ENCODE peak calls at places on chromosomes 7 and 10, in five cellular contexts. One of them, this sample, is unnamed.

GRCh38 chr10:48742891-48743845 is 58.5 kb downstream of the WDFY4 start:
- DNase-seq in T-helper 9 cell: no peak
- DNase-seq in LHCN-M2: no peak
- DNase-seq in KG1: no peak
- DNase-seq in B cell: no peak
- DNase-seq in this sample: no peak

GRCh38 chr10:35339946-35340345 is 3.6 kb downstream of the CCNY start:
- DNase-seq in T-helper 9 cell: no peak
- DNase-seq in LHCN-M2: peak
- DNase-seq in B cell: no peak
- DNase-seq in KG1: no peak
- DNase-seq in this sample: no peak

GRCh38 chr10:119253433-119254174 is 46.2 kb downstream of the GRK5 start:
- DNase-seq in B cell: no peak
- DNase-seq in KG1: no peak
- DNase-seq in LHCN-M2: peak
- DNase-seq in T-helper 9 cell: no peak
- DNase-seq in this sample: peak

GRCh38 chr10:17454801-17455520 is 566 bp upstream of the ST8SIA6 start:
- DNase-seq in B cell: no peak
- DNase-seq in T-helper 9 cell: no peak
- DNase-seq in KG1: no peak
- DNase-seq in LHCN-M2: no peak
- DNase-seq in this sample: peak

GRCh38 chr7:112156412-112156811 is 49.8 kb downstream of the DOCK4 start:
- DNase-seq in LHCN-M2: no peak
- DNase-seq in KG1: no peak
- DNase-seq in B cell: no peak
- DNase-seq in T-helper 9 cell: no peak
- DNase-seq in this sample: no peak

GRCh38 chr7:52749880-52750279 is 285.6 kb upstream of the POM121L12 start:
- DNase-seq in LHCN-M2: no peak
- DNase-seq in KG1: no peak
- DNase-seq in B cell: no peak
- DNase-seq in T-helper 9 cell: no peak
- DNase-seq in this sample: no peak

GRCh38 chr7:18495412-18496335 is at the start of gene HDAC9:
- DNase-seq in B cell: peak
- DNase-seq in T-helper 9 cell: no peak
- DNase-seq in KG1: no peak
- DNase-seq in LHCN-M2: peak
- DNase-seq in this sample: no peak

GRCh38 chr7:92722541-92722940 is 113.8 kb downstream of the CDK6 start:
- DNase-seq in LHCN-M2: peak
- DNase-seq in KG1: no peak
- DNase-seq in B cell: no peak
- DNase-seq in T-helper 9 cell: no peak
- DNase-seq in this sample: no peak

GRCh38 chr10:120735773-120736371 is 115.3 kb upstream of the WDR11 start:
- DNase-seq in T-helper 9 cell: no peak
- DNase-seq in KG1: no peak
- DNase-seq in LHCN-M2: peak
- DNase-seq in B cell: no peak
- DNase-seq in this sample: peak

GRCh38 chr7:141409219-141409618 is 142.0 kb upstream of the AGK start:
- DNase-seq in KG1: no peak
- DNase-seq in B cell: no peak
- DNase-seq in LHCN-M2: no peak
- DNase-seq in T-helper 9 cell: no peak
- DNase-seq in this sample: no peak

GRCh38 chr10:8049874-8050560 is 4.5 kb upstream of the GATA3 start:
- DNase-seq in KG1: no peak
- DNase-seq in T-helper 9 cell: no peak
- DNase-seq in LHCN-M2: no peak
- DNase-seq in B cell: peak
- DNase-seq in this sample: no peak

GRCh38 chr7:44288811-44289340 is 36.5 kb downstream of the CAMK2B start:
- DNase-seq in LHCN-M2: no peak
- DNase-seq in B cell: no peak
- DNase-seq in KG1: no peak
- DNase-seq in T-helper 9 cell: no peak
- DNase-seq in this sample: no peak

GRCh38 chr10:52312999-52313349 is 1.1 kb upstream of the DKK1 start:
- DNase-seq in B cell: peak
- DNase-seq in T-helper 9 cell: no peak
- DNase-seq in LHCN-M2: no peak
- DNase-seq in KG1: no peak
- DNase-seq in this sample: no peak

GRCh38 chr10:3661271-3661670 is 123.7 kb downstream of the KLF6 start:
- DNase-seq in T-helper 9 cell: no peak
- DNase-seq in KG1: no peak
- DNase-seq in B cell: no peak
- DNase-seq in LHCN-M2: no peak
- DNase-seq in this sample: no peak

GRCh38 chr10:123891147-123892011 is at the start of gene CPXM2:
- DNase-seq in LHCN-M2: no peak
- DNase-seq in KG1: no peak
- DNase-seq in B cell: no peak
- DNase-seq in T-helper 9 cell: no peak
- DNase-seq in this sample: no peak

GRCh38 chr10:58316874-58317273 is 17.9 kb upstream of the UBE2D1 start:
- DNase-seq in B cell: no peak
- DNase-seq in KG1: no peak
- DNase-seq in T-helper 9 cell: no peak
- DNase-seq in LHCN-M2: no peak
- DNase-seq in this sample: no peak

GRCh38 chr7:112185005-112185834 is 21.0 kb downstream of the DOCK4 start:
- DNase-seq in KG1: no peak
- DNase-seq in B cell: no peak
- DNase-seq in T-helper 9 cell: no peak
- DNase-seq in LHCN-M2: no peak
- DNase-seq in this sample: no peak

GRCh38 chr10:73590881-73591577 is at the start of gene USP54:
- DNase-seq in LHCN-M2: peak
- DNase-seq in T-helper 9 cell: no peak
- DNase-seq in KG1: no peak
- DNase-seq in B cell: no peak
- DNase-seq in this sample: peak

GRCh38 chr7:100865372-100865911 is 1.7 kb upstream of the TRIP6 start:
- DNase-seq in LHCN-M2: no peak
- DNase-seq in T-helper 9 cell: no peak
- DNase-seq in B cell: peak
- DNase-seq in KG1: no peak
- DNase-seq in this sample: peak

GRCh38 chr7:98867271-98867701 is 2.5 kb downstream of the TMEM130 start:
- DNase-seq in B cell: no peak
- DNase-seq in T-helper 9 cell: no peak
- DNase-seq in KG1: no peak
- DNase-seq in LHCN-M2: no peak
- DNase-seq in this sample: no peak

GRCh38 chr7:54689394-54690058 is 69.5 kb downstream of the SEC61G start:
- DNase-seq in LHCN-M2: no peak
- DNase-seq in KG1: no peak
- DNase-seq in T-helper 9 cell: no peak
- DNase-seq in B cell: no peak
- DNase-seq in this sample: no peak